ENCODE peak calls at places on chromosome 11, in four cellular contexts. J is NCI-H2107, T is Karpas-422, R is stomach. Z is an unnamed sample.

GRCh38 chr11:12199231-12199948 is 89.0 kb downstream of the MICAL2 start:
- DNase-seq in J (no peak), T (peak), R (no peak), Z (no peak)

GRCh38 chr11:96635655-96636054 is 245.8 kb downstream of the JRKL start:
- DNase-seq in R (no peak), T (no peak), J (no peak), Z (no peak)

GRCh38 chr11:124123587-124123986 is 8.3 kb downstream of the VWA5A start:
- DNase-seq in R (no peak), T (peak), J (no peak), Z (no peak)

GRCh38 chr11:30683176-30683575 is 97.0 kb upstream of the MPPED2 start:
- DNase-seq in J (no peak), R (no peak), T (no peak), Z (peak)

GRCh38 chr11:12629601-12630313 is 44.5 kb upstream of the TEAD1 start:
- DNase-seq in T (no peak), R (no peak), J (no peak), Z (no peak)

GRCh38 chr11:118618115-118618990 is 10.9 kb downstream of the PHLDB1 start:
- DNase-seq in T (no peak), J (no peak), R (peak), Z (peak)

GRCh38 chr11:59755701-59756495 is 722 bp downstream of the STX3 start:
- DNase-seq in R (peak), T (no peak), J (no peak), Z (peak)

GRCh38 chr11:108609681-108610080 is 16.1 kb upstream of the EXPH5 start:
- DNase-seq in J (no peak), T (no peak), R (no peak), Z (peak)

GRCh38 chr11:85534806-85535205 is 92.3 kb downstream of the DLG2 start:
- DNase-seq in R (no peak), J (no peak), T (no peak), Z (no peak)

GRCh38 chr11:126334665-126335462 is 20.6 kb upstream of the ST3GAL4 start:
- DNase-seq in R (no peak), J (no peak), T (no peak), Z (peak)

GRCh38 chr11:102791271-102792036 is 6.5 kb downstream of the MMP1 start:
- DNase-seq in R (no peak), T (no peak), J (no peak), Z (peak)

GRCh38 chr11:40513281-40513680 is 946.2 kb downstream of the LRRC4C start:
- DNase-seq in R (no peak), J (no peak), T (no peak), Z (no peak)

GRCh38 chr11:120563698-120564572 is 52.4 kb downstream of the GRIK4 start:
- DNase-seq in J (peak), T (no peak), R (no peak), Z (peak)

GRCh38 chr11:10349806-10350205 is 44.9 kb downstream of the ADM start:
- DNase-seq in J (no peak), T (no peak), R (no peak), Z (no peak)

GRCh38 chr11:95816037-95816436 is 25.7 kb downstream of the CEP57 start:
- DNase-seq in J (no peak), R (no peak), T (no peak), Z (no peak)

GRCh38 chr11:117966908-117967307 is 19.3 kb upstream of the IL10RA start:
- DNase-seq in R (no peak), T (no peak), J (no peak), Z (no peak)

GRCh38 chr11:64303109-64304031 is 2.0 kb upstream of the ESRRA start:
- DNase-seq in T (no peak), R (no peak), J (no peak), Z (no peak)

GRCh38 chr11:63813035-63813562 is at the start of gene SPINDOC:
- DNase-seq in T (peak), R (peak), J (peak), Z (peak)

GRCh38 chr11:68148882-68149281 is 27.7 kb upstream of the CHKA start:
- DNase-seq in R (peak), T (no peak), J (no peak), Z (no peak)

GRCh38 chr11:116217006-116217405 is 555.8 kb downstream of the BUD13 start:
- DNase-seq in T (peak), R (no peak), J (no peak), Z (peak)

GRCh38 chr11:33197915-33198727 is 36.8 kb upstream of the CSTF3 start:
- DNase-seq in R (no peak), T (no peak), J (no peak), Z (no peak)

GRCh38 chr11:57069942-57070341 is 81.2 kb downstream of the OR5AK2 start:
- DNase-seq in T (no peak), R (no peak), J (no peak), Z (no peak)

GRCh38 chr11:125214466-125215204 is 50.1 kb downstream of the PKNOX2 start:
- DNase-seq in T (no peak), J (no peak), R (no peak), Z (peak)

GRCh38 chr11:47104337-47104950 is 72.2 kb downstream of the ARFGAP2 start:
- DNase-seq in R (no peak), J (no peak), T (peak), Z (peak)

GRCh38 chr11:7030836-7031235 is 10.6 kb downstream of the NLRP14 start:
- DNase-seq in J (no peak), R (no peak), T (no peak), Z (no peak)

GRCh38 chr11:77191823-77192495 is 63.9 kb downstream of the MYO7A start:
- DNase-seq in T (peak), J (no peak), R (peak), Z (peak)

GRCh38 chr11:114111369-114112042 is 52.0 kb downstream of the ZBTB16 start:
- DNase-seq in J (no peak), R (no peak), T (no peak), Z (peak)

GRCh38 chr11:66727282-66727882 is 1.6 kb downstream of the SPTBN2 start:
- DNase-seq in R (peak), T (peak), J (no peak), Z (peak)

GRCh38 chr11:101915811-101916291 is 471 bp downstream of the ANGPTL5 start:
- DNase-seq in R (no peak), T (peak), J (no peak), Z (peak)

GRCh38 chr11:41461057-41461681 is 1.7 kb upstream of the LRRC4C start:
- DNase-seq in R (no peak), T (peak), J (no peak), Z (peak)

GRCh38 chr11:796565-797299 is 1.3 kb downstream of the SLC25A22 start:
- DNase-seq in R (no peak), T (no peak), J (no peak), Z (no peak)

GRCh38 chr11:68966894-68967780 is 13.6 kb downstream of the MRGPRD start:
- DNase-seq in T (no peak), R (no peak), J (no peak), Z (no peak)

GRCh38 chr11:110524227-110524626 is 94.5 kb downstream of the FDX1 start:
- DNase-seq in T (no peak), R (no peak), J (no peak), Z (peak)

GRCh38 chr11:63999349-64000025 is 13.2 kb downstream of the OTUB1 start:
- DNase-seq in T (no peak), R (peak), J (no peak), Z (peak)

GRCh38 chr11:12657336-12657735 is 16.9 kb upstream of the TEAD1 start:
- DNase-seq in T (no peak), R (no peak), J (no peak), Z (no peak)

GRCh38 chr11:131829725-131830124 is 459.3 kb downstream of the NTM start:
- DNase-seq in T (no peak), R (no peak), J (no peak), Z (no peak)